ENCODE peak calls at places on chromosomes 6 and 20, in four cellular contexts. C, Z, K and W are unnamed samples.

GRCh38 chr6:16540804-16541752 is 220.2 kb downstream of the ATXN1 start:
- DNase-seq in C (no peak), Z (peak), K (no peak), W (no peak)

GRCh38 chr20:58719258-58719657 is 26.7 kb downstream of the NPEPL1 start:
- DNase-seq in C (no peak), Z (peak), K (no peak), W (peak)

GRCh38 chr6:41836660-41837052 is 49.2 kb downstream of the TOMM6 start:
- DNase-seq in K (no peak), Z (no peak), C (no peak), W (no peak)

GRCh38 chr6:159952289-159953005 is 16.4 kb upstream of the IGF2R start:
- DNase-seq in C (no peak), K (no peak), Z (no peak), W (no peak)

GRCh38 chr6:116111552-116112528 is 11.2 kb downstream of the NT5DC1 start:
- DNase-seq in C (peak), Z (no peak), K (no peak), W (no peak)

GRCh38 chr6:154229796-154230195 is 126.8 kb downstream of the IPCEF1 start:
- DNase-seq in C (no peak), K (no peak), Z (no peak), W (no peak)

GRCh38 chr20:54497931-54498718 is 22.7 kb downstream of the DOK5 start:
- DNase-seq in C (no peak), Z (no peak), K (no peak), W (no peak)

GRCh38 chr6:83265384-83265783 is 72.2 kb downstream of the RWDD2A start:
- DNase-seq in C (no peak), Z (no peak), K (no peak), W (no peak)

GRCh38 chr6:75204959-75205775 is 686 bp downstream of the COL12A1 start:
- DNase-seq in C (peak), K (no peak), Z (peak), W (peak)

GRCh38 chr20:4512891-4513550 is 208.7 kb upstream of the PRND start:
- DNase-seq in Z (no peak), C (no peak), K (peak), W (no peak)

GRCh38 chr6:3039384-3039783 is 28.9 kb upstream of the RIPK1 start:
- DNase-seq in Z (no peak), K (no peak), C (no peak), W (no peak)

GRCh38 chr6:128516514-128516898 is 3.9 kb downstream of the PTPRK start:
- DNase-seq in K (no peak), C (no peak), Z (no peak), W (no peak)

GRCh38 chr6:11538799-11539468 is 1.4 kb downstream of the TMEM170B start:
- DNase-seq in C (no peak), Z (no peak), K (no peak), W (no peak)

GRCh38 chr6:116369540-116370327 is 1.0 kb upstream of the DSE start:
- DNase-seq in Z (no peak), K (no peak), C (no peak), W (no peak)

GRCh38 chr6:72832271-72832670 is 210.4 kb downstream of the KCNQ5 start:
- DNase-seq in K (no peak), Z (no peak), C (no peak), W (no peak)

GRCh38 chr6:45678063-45678620 is 300.4 kb upstream of the SUPT3H start:
- DNase-seq in K (no peak), C (no peak), Z (no peak), W (no peak)

GRCh38 chr20:5991623-5992441 is 41.4 kb downstream of the MCM8 start:
- DNase-seq in C (no peak), K (peak), Z (no peak), W (no peak)

GRCh38 chr6:99016355-99016754 is 68.6 kb upstream of the FBXL4 start:
- DNase-seq in Z (no peak), K (no peak), C (no peak), W (no peak)

GRCh38 chr6:13242590-13242989 is 85.7 kb downstream of the TBC1D7 start:
- DNase-seq in C (no peak), K (no peak), Z (no peak), W (no peak)

GRCh38 chr20:48823960-48824497 is 3.8 kb downstream of the PREX1 start:
- DNase-seq in Z (no peak), K (peak), C (no peak), W (no peak)

GRCh38 chr20:41098703-41099250 is 38.6 kb upstream of the PLCG1 start:
- DNase-seq in K (peak), C (no peak), Z (no peak), W (no peak)

GRCh38 chr6:140052757-140053729 is 678.6 kb upstream of the CITED2 start:
- DNase-seq in Z (no peak), C (no peak), K (no peak), W (no peak)

GRCh38 chr6:9842004-9842720 is 572.7 kb downstream of the TFAP2A start:
- DNase-seq in K (no peak), C (no peak), Z (no peak), W (no peak)